ENCODE peak calls at places on chromosomes 3 and 15, in eight cellular contexts. A is NCI-H1048; W is central memory CD4-positive, alpha-beta T cell; E is CD8-positive, alpha-beta T cell; S is SW480; J is mucosa of gallbladder; D is cardiac muscle cell; Z is left colon. T is an unnamed sample.
A peak's percentile ranks its signal among the peaks of the same experiment; 100 is the strongest.

GRCh38 chr3:151839313-151839631 is 25.4 kb downstream of the AADAC start:
- DNase-seq in A (no peak), W (no peak), E (no peak), S (no peak), J (no peak), D (no peak), Z (no peak), T (no peak)

GRCh38 chr3:113285741-113286140 is 74.4 kb downstream of the BOC start:
- DNase-seq in A (no peak), W (no peak), E (no peak), S (no peak), J (no peak), D (no peak), Z (no peak), T (no peak)

GRCh38 chr3:195012100-195012499 is 258.9 kb downstream of the XXYLT1 start:
- DNase-seq in A (no peak), W (no peak), E (no peak), S (no peak), J (no peak), D (no peak), Z (no peak), T (no peak)

GRCh38 chr15:68487087-68487843 is 55.3 kb upstream of the ITGA11 start:
- DNase-seq in A (no peak), W (no peak), E (no peak), S (no peak), J (no peak), D (no peak), Z (no peak), T (no peak)

GRCh38 chr3:27905625-27906024 is 183.5 kb upstream of the EOMES start:
- DNase-seq in A (no peak), W (no peak), E (peak; percentile 56), S (no peak), J (no peak), D (no peak), Z (no peak), T (no peak)

GRCh38 chr3:96813820-96814580 is 394 bp upstream of the EPHA6 start:
- DNase-seq in A (no peak), W (no peak), E (no peak), S (no peak), J (peak; percentile 50), D (peak; percentile 64), Z (peak; percentile 43), T (peak; percentile 67)

GRCh38 chr15:86837631-86838030 is 758.0 kb downstream of the AGBL1 start:
- DNase-seq in A (no peak), W (no peak), E (no peak), S (no peak), J (no peak), D (no peak), Z (no peak), T (no peak)

GRCh38 chr3:83226751-83227150 is 1465.3 kb upstream of the GBE1 start:
- DNase-seq in A (no peak), W (no peak), E (no peak), S (no peak), J (no peak), D (no peak), Z (no peak), T (no peak)

GRCh38 chr3:155995525-155996370 is 124.6 kb upstream of the KCNAB1 start:
- DNase-seq in A (no peak), W (no peak), E (no peak), S (peak; percentile 75), J (no peak), D (peak; percentile 48), Z (no peak), T (peak; percentile 54)

GRCh38 chr3:134754768-134755559 is 40.1 kb upstream of the EPHB1 start:
- DNase-seq in A (no peak), W (no peak), E (no peak), S (peak; percentile 14), J (peak; percentile 23), D (peak; percentile 36), Z (peak; percentile 32), T (peak; percentile 48)

GRCh38 chr3:45611619-45612018 is 17.1 kb downstream of the LIMD1 start:
- DNase-seq in A (no peak), W (no peak), E (no peak), S (peak; percentile 94), J (no peak), D (no peak), Z (no peak), T (no peak)

GRCh38 chr15:85755942-85756341 is 38.8 kb downstream of the KLHL25 start:
- DNase-seq in A (no peak), W (no peak), E (no peak), S (no peak), J (no peak), D (no peak), Z (no peak), T (no peak)

GRCh38 chr3:173275740-173276139 is 121.8 kb upstream of the NLGN1 start:
- DNase-seq in A (no peak), W (no peak), E (no peak), S (no peak), J (no peak), D (no peak), Z (no peak), T (no peak)

GRCh38 chr15:61916104-61916503 is 144.1 kb downstream of the VPS13C start:
- DNase-seq in A (no peak), W (no peak), E (no peak), S (no peak), J (no peak), D (peak; percentile 12), Z (no peak), T (peak; percentile 58)

GRCh38 chr3:64138656-64139375 is 86.5 kb downstream of the PRICKLE2 start:
- DNase-seq in A (no peak), W (no peak), E (no peak), S (no peak), J (no peak), D (no peak), Z (no peak), T (no peak)

GRCh38 chr15:52645916-52646315 is 33.3 kb downstream of the ATOSA start:
- DNase-seq in A (no peak), W (no peak), E (no peak), S (no peak), J (no peak), D (no peak), Z (no peak), T (no peak)

GRCh38 chr15:39834256-39834655 is 51.6 kb upstream of the FSIP1 start:
- DNase-seq in A (no peak), W (no peak), E (no peak), S (no peak), J (no peak), D (no peak), Z (no peak), T (no peak)

GRCh38 chr3:127036209-127037020 is 53.5 kb downstream of the PLXNA1 start:
- DNase-seq in A (no peak), W (no peak), E (no peak), S (peak; percentile 56), J (no peak), D (no peak), Z (peak; percentile 75), T (no peak)

GRCh38 chr3:88385090-88385489 is 235.3 kb downstream of the C3orf38 start:
- DNase-seq in A (no peak), W (no peak), E (no peak), S (no peak), J (no peak), D (no peak), Z (no peak), T (no peak)

GRCh38 chr15:95129589-95129988 is 898.2 kb downstream of the MCTP2 start:
- DNase-seq in A (no peak), W (no peak), E (no peak), S (no peak), J (peak; percentile 32), D (no peak), Z (peak; percentile 4), T (no peak)

GRCh38 chr3:16658004-16658932 is 53.0 kb upstream of the DAZL start:
- DNase-seq in A (no peak), W (no peak), E (no peak), S (no peak), J (no peak), D (peak; percentile 55), Z (no peak), T (peak; percentile 11)

GRCh38 chr3:143040264-143040879 is 39.0 kb downstream of the U2SURP start:
- DNase-seq in A (no peak), W (no peak), E (no peak), S (peak; percentile 17), J (no peak), D (peak; percentile 29), Z (no peak), T (no peak)

GRCh38 chr3:121504598-121504997 is 41.2 kb downstream of the POLQ start:
- DNase-seq in A (no peak), W (no peak), E (no peak), S (no peak), J (no peak), D (no peak), Z (no peak), T (no peak)

GRCh38 chr3:19816631-19817030 is 117.4 kb downstream of the EFHB start:
- DNase-seq in A (no peak), W (no peak), E (no peak), S (no peak), J (no peak), D (no peak), Z (no peak), T (no peak)

GRCh38 chr3:42063886-42064285 is 27.3 kb upstream of the TRAK1 start:
- DNase-seq in A (no peak), W (no peak), E (no peak), S (no peak), J (no peak), D (no peak), Z (no peak), T (peak; percentile 51)

GRCh38 chr3:172658344-172659245 is 52.3 kb downstream of the NCEH1 start:
- DNase-seq in A (no peak), W (no peak), E (no peak), S (no peak), J (peak; percentile 30), D (no peak), Z (no peak), T (no peak)

GRCh38 chr3:197525706-197526105 is 30.1 kb downstream of the BDH1 start:
- DNase-seq in A (no peak), W (no peak), E (no peak), S (no peak), J (no peak), D (no peak), Z (no peak), T (no peak)

GRCh38 chr15:36365963-36366362 is 213.5 kb upstream of the CDIN1 start:
- DNase-seq in A (no peak), W (no peak), E (no peak), S (no peak), J (no peak), D (no peak), Z (no peak), T (no peak)

GRCh38 chr3:71022552-71023335 is 560.8 kb downstream of the FOXP1 start:
- DNase-seq in A (no peak), W (no peak), E (no peak), S (peak; percentile 7), J (no peak), D (peak; percentile 37), Z (no peak), T (no peak)

GRCh38 chr3:58566398-58567250 is 10.6 kb downstream of the FAM107A start:
- DNase-seq in A (no peak), W (no peak), E (peak; percentile 45), S (no peak), J (no peak), D (no peak), Z (no peak), T (no peak)

GRCh38 chr3:58117561-58118305 is 93.0 kb downstream of the DNASE1L3 start:
- DNase-seq in A (no peak), W (no peak), E (no peak), S (no peak), J (peak; percentile 66), D (no peak), Z (peak; percentile 36), T (no peak)

GRCh38 chr3:129673897-129674797 is 67.7 kb upstream of the PLXND1 start:
- DNase-seq in A (no peak), W (no peak), E (no peak), S (no peak), J (no peak), D (no peak), Z (no peak), T (no peak)

GRCh38 chr3:127688416-127689265 is 15.9 kb downstream of the ABTB1 start:
- DNase-seq in A (no peak), W (no peak), E (no peak), S (no peak), J (no peak), D (no peak), Z (peak; percentile 12), T (no peak)

T was measured in SK-N-SH.